ENCODE peak calls at places on chromosome 16, in eight cellular contexts. R is CD8-positive, alpha-beta T cell; T is heart right ventricle; Z is K562; C is mucosa of descending colon; D is mesenchymal stem cell; I is heart left ventricle; V is mesendoderm. E is an unnamed sample.
A peak's percentile ranks its signal among the peaks of the same experiment; 100 is the strongest.

GRCh38 chr16:27690604-27691003 is 140.7 kb downstream of the KATNIP start:
- DNase-seq in Z (peak; percentile 71), R (no peak), C (peak; percentile 61), T (no peak), V (peak; percentile 37), D (peak; percentile 17), I (no peak), E (no peak)

GRCh38 chr16:14669776-14670175 is 24.3 kb downstream of the PLA2G10 start:
- DNase-seq in T (no peak), Z (no peak), I (no peak), C (peak; percentile 90), D (no peak), V (no peak), R (no peak), E (no peak)

GRCh38 chr16:56916571-56917403 is 15.2 kb upstream of the HERPUD1 start:
- DNase-seq in V (no peak), Z (no peak), R (no peak), T (no peak), C (no peak), D (no peak), I (no peak), E (no peak)

GRCh38 chr16:65268331-65268730 is 146.5 kb upstream of the CDH11 start:
- DNase-seq in C (no peak), R (no peak), I (no peak), T (no peak), Z (no peak), V (no peak), D (no peak), E (no peak)

GRCh38 chr16:14501331-14502255 is 128.5 kb downstream of the PARN start:
- DNase-seq in I (peak; percentile 80), Z (peak; percentile 75), D (peak; percentile 87), T (peak; percentile 83), V (peak; percentile 93), R (no peak), C (peak; percentile 66), E (peak; percentile 81)

GRCh38 chr16:24668481-24669001 is 60.9 kb upstream of the TNRC6A start:
- DNase-seq in T (no peak), D (peak; percentile 86), I (no peak), Z (no peak), C (no peak), V (no peak), R (no peak), E (no peak)

GRCh38 chr16:1152123-1152638 is 725 bp upstream of the CACNA1H start:
- DNase-seq in D (no peak), I (no peak), T (no peak), C (no peak), Z (no peak), V (peak; percentile 31), R (peak; percentile 13), E (no peak)

GRCh38 chr16:30658731-30659506 is 688 bp downstream of the FBRS start:
- DNase-seq in C (peak; percentile 86), Z (peak; percentile 79), R (no peak), V (peak; percentile 98), T (peak; percentile 80), I (peak; percentile 87), D (peak; percentile 98), E (peak; percentile 87)

GRCh38 chr16:56191807-56192643 is 736 bp downstream of the GNAO1 start:
- DNase-seq in R (no peak), C (no peak), D (no peak), T (peak; percentile 18), I (peak; percentile 58), Z (no peak), V (peak; percentile 19), E (no peak)

GRCh38 chr16:80125677-80126076 is 415.1 kb upstream of the DYNLRB2 start:
- DNase-seq in C (no peak), R (no peak), V (no peak), Z (no peak), I (peak; percentile 58), T (peak; percentile 20), D (no peak), E (no peak)

GRCh38 chr16:65524997-65525396 is 403.1 kb upstream of the CDH11 start:
- DNase-seq in Z (no peak), T (no peak), C (no peak), V (no peak), D (peak; percentile 94), I (no peak), R (no peak), E (no peak)

GRCh38 chr16:68973611-68974120 is 130.3 kb downstream of the TANGO6 start:
- DNase-seq in V (no peak), C (no peak), R (no peak), Z (no peak), I (no peak), D (no peak), T (no peak), E (no peak)

GRCh38 chr16:58866935-58867334 is 132.8 kb upstream of the GOT2 start:
- DNase-seq in V (peak; percentile 42), R (no peak), I (no peak), C (no peak), T (no peak), Z (no peak), D (no peak), E (no peak)

GRCh38 chr16:11587643-11588247 is 1.0 kb upstream of the LITAF start:
- DNase-seq in I (no peak), V (no peak), C (peak; percentile 26), T (no peak), Z (no peak), D (no peak), R (no peak), E (no peak)

GRCh38 chr16:11586856-11587642 is at the start of gene LITAF:
- DNase-seq in T (peak; percentile 78), D (peak; percentile 64), V (peak; percentile 65), C (peak; percentile 85), Z (peak; percentile 57), I (peak; percentile 87), R (peak; percentile 34), E (no peak)

GRCh38 chr16:11583889-11584565 is 2.7 kb downstream of the LITAF start:
- DNase-seq in T (no peak), C (no peak), I (no peak), Z (no peak), D (peak; percentile 38), R (no peak), V (no peak), E (no peak)

GRCh38 chr16:11586375-11586855 is 304 bp downstream of the LITAF start:
- DNase-seq in D (no peak), R (no peak), C (no peak), V (no peak), I (no peak), T (no peak), Z (no peak), E (no peak)

GRCh38 chr16:11585460-11586374 is 1.0 kb downstream of the LITAF start:
- DNase-seq in C (peak; percentile 69), T (peak; percentile 30), V (peak; percentile 39), I (peak; percentile 69), D (peak; percentile 43), R (no peak), Z (no peak), E (no peak)
- H3K4me1 ChIP-seq in C (peaks cover 23% of the 10 kb centered on the region), T (peaks cover 8% of the 10 kb centered on the region), V (peaks cover 7% of the 10 kb centered on the region), I (peaks cover 40% of the 10 kb centered on the region), D (peaks cover 18% of the 10 kb centered on the region), R (peaks cover 47% of the 10 kb centered on the region), Z (peaks cover 18% of the 10 kb centered on the region), E (peaks cover 28% of the 10 kb centered on the region)

DNA sequence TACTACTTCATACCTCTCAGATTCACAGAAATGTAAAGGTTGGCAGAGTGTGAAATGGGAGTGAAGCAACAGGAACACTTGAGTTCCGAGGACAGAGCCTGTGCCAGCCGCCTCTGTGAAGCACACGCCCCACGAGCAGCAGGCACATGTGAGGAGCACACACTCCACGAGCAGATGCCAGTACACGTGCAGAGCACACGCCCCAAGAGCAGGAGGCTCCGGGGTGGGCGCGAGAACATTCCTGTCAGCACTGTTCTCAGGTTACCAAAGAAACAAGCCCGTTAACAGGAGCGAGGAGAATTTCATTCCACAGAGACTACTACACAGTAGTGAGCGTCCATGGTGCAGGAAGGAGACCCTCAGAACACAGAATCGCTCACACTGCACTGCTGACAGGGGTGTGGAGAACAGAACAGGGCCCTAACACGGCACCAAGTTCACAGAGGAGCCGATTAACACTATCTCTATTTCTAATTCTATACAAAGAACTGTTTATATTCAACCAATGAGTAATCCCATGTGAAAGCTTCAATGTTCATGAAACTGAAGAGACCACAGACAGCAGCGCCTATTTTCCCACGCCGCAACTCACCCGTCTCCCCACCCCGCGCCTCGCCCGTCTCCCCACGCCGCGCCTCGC is 40.1 kb downstream of the KLHDC4 start:
- DNase-seq in D (peak; percentile 21), C (no peak), V (peak; percentile 10), R (no peak), I (no peak), T (no peak), Z (no peak), E (no peak)
- H3K4me1 ChIP-seq in D (peaks cover 31% of the 10 kb centered on the region), C (no peaks in the 10 kb centered on the region), V (no peaks in the 10 kb centered on the region), R (peaks cover 9% of the 10 kb centered on the region), I (peaks cover 12% of the 10 kb centered on the region), T (peaks cover 10% of the 10 kb centered on the region), Z (peaks cover 39% of the 10 kb centered on the region), E (no peaks in the 10 kb centered on the region)

GRCh38 chr16:13113786-13114185 is 212.4 kb downstream of the SHISA9 start:
- DNase-seq in V (no peak), Z (no peak), D (no peak), C (no peak), I (no peak), T (no peak), R (no peak), E (no peak)
- H3K4me1 ChIP-seq in V (peaks cover 12% of the 10 kb centered on the region), Z (no peaks in the 10 kb centered on the region), D (peaks cover 5% of the 10 kb centered on the region), C (no peaks in the 10 kb centered on the region), I (no peaks in the 10 kb centered on the region), T (no peaks in the 10 kb centered on the region), R (no peaks in the 10 kb centered on the region), E (no peaks in the 10 kb centered on the region)

GRCh38 chr16:2981899-2982250 is 1.6 kb upstream of the PKMYT1 start:
- DNase-seq in I (no peak), C (no peak), Z (peak; percentile 49), D (no peak), V (peak; percentile 69), T (no peak), R (no peak), E (no peak)

GRCh38 chr16:2981177-2981898 is 1.1 kb upstream of the PKMYT1 start:
- DNase-seq in I (no peak), C (no peak), T (no peak), V (peak; percentile 88), D (peak; percentile 28), Z (peak; percentile 86), R (no peak), E (no peak)

GRCh38 chr16:2977440-2977839 is 2.8 kb downstream of the PKMYT1 start:
- DNase-seq in T (no peak), C (peak; percentile 63), V (no peak), I (no peak), D (no peak), R (no peak), Z (no peak), E (no peak)

GRCh38 chr16:2980227-2981176 is at the start of gene PKMYT1:
- DNase-seq in T (peak; percentile 94), D (peak; percentile 79), Z (peak; percentile 99), V (peak; percentile 87), C (peak; percentile 97), I (peak; percentile 96), R (peak; percentile 86), E (no peak)

DNA sequence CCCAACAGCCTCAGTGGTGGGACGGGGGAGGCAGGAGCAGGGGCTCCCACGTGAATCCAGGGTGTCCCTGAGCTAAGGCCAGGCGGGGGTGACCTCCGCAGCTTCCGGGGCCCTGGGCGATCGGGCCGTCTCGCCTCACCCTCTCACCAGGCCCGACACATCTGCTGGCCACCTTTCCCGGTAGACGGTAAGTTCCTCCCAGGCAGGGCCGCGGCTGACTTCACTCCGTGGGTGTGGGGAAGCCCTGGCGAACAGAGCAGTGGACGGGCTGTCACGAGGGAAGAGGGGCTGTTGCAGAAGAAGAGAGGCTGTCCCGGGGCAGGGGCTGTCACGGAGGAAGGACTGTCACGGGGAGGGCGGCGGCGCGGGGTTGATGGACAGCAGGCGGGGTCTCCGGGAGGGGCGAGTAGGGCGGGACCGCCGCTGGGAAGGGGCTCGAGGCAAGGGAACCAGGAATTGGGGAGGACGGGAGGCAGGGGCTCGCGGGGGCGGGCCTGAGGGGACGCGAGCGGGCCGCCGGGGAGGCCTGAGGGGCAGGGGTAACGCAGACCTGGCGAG is 498 bp downstream of the PKMYT1 start:
- DNase-seq in I (no peak), T (no peak), C (no peak), D (no peak), V (no peak), R (no peak), Z (peak; percentile 69), E (no peak)
- H3K4me1 ChIP-seq in I (peaks cover 21% of the 10 kb centered on the region), T (peaks cover 11% of the 10 kb centered on the region), C (peaks cover 26% of the 10 kb centered on the region), D (peaks cover 30% of the 10 kb centered on the region), V (peaks cover 2% of the 10 kb centered on the region), R (peaks cover 14% of the 10 kb centered on the region), Z (peaks cover 83% of the 10 kb centered on the region), E (peaks cover 28% of the 10 kb centered on the region)